ENCODE peak calls at places on chromosome 11, in seven cellular contexts. R, G, K, Z, W, Q and I are unnamed samples.

GRCh38 chr11:43644626-43645299 is 35.8 kb upstream of the HSD17B12 start:
- DNase-seq in R (peak), G (no peak), K (peak), Z (no peak), W (no peak), Q (peak), I (peak)

GRCh38 chr11:86940122-86940777 is 14.9 kb downstream of the FZD4 start:
- DNase-seq in R (peak), G (no peak), K (peak), Z (peak), W (peak), Q (no peak), I (peak)

GRCh38 chr11:71286701-71287643 is 34.6 kb upstream of the SHANK2 start:
- DNase-seq in R (peak), G (no peak), K (peak), Z (no peak), W (no peak), Q (no peak), I (peak)

GRCh38 chr11:118488480-118489109 is 38.7 kb upstream of the TTC36 start:
- DNase-seq in R (peak), G (peak), K (peak), Z (peak), W (peak), Q (peak), I (peak)

GRCh38 chr11:118916842-118917388 is 8.8 kb downstream of the BCL9L start:
- DNase-seq in R (peak), G (no peak), K (peak), Z (no peak), W (no peak), Q (no peak), I (peak)

GRCh38 chr11:44333271-44334218 is 23.6 kb upstream of the ALX4 start:
- DNase-seq in R (peak), G (no peak), K (peak), Z (no peak), W (peak), Q (no peak), I (peak)

GRCh38 chr11:128488471-128488870 is 98.9 kb downstream of the ETS1 start:
- DNase-seq in R (no peak), G (no peak), K (peak), Z (no peak), W (no peak), Q (no peak), I (peak)

GRCh38 chr11:35083181-35084061 is 55.5 kb upstream of the CD44 start:
- DNase-seq in R (no peak), G (no peak), K (peak), Z (no peak), W (no peak), Q (no peak), I (peak)

GRCh38 chr11:79419120-79419519 is 21.7 kb downstream of the TENM4 start:
- DNase-seq in R (peak), G (no peak), K (peak), Z (no peak), W (no peak), Q (no peak), I (peak)

GRCh38 chr11:1785749-1786261 is 22.1 kb upstream of the CTSD start:
- DNase-seq in R (no peak), G (no peak), K (no peak), Z (no peak), W (no peak), Q (no peak), I (no peak)

GRCh38 chr11:120188371-120188770 is 22.5 kb upstream of the OAF start:
- DNase-seq in R (no peak), G (no peak), K (no peak), Z (no peak), W (no peak), Q (no peak), I (no peak)

GRCh38 chr11:80163011-80163410 is 722.2 kb upstream of the TENM4 start:
- DNase-seq in R (no peak), G (no peak), K (peak), Z (no peak), W (no peak), Q (no peak), I (peak)

GRCh38 chr11:17525570-17525969 is 18.6 kb downstream of the USH1C start:
- DNase-seq in R (no peak), G (no peak), K (no peak), Z (no peak), W (no peak), Q (no peak), I (no peak)

GRCh38 chr11:79461144-79461543 is 20.3 kb upstream of the TENM4 start:
- DNase-seq in R (peak), G (no peak), K (peak), Z (no peak), W (no peak), Q (no peak), I (peak)

GRCh38 chr11:13885083-13885482 is 77.4 kb upstream of the SPON1 start:
- DNase-seq in R (no peak), G (no peak), K (no peak), Z (no peak), W (no peak), Q (no peak), I (no peak)

GRCh38 chr11:13884159-13884799 is 78.2 kb upstream of the SPON1 start:
- DNase-seq in R (no peak), G (no peak), K (no peak), Z (no peak), W (no peak), Q (no peak), I (peak)

GRCh38 chr11:13881176-13881680 is 81.3 kb upstream of the SPON1 start:
- DNase-seq in R (no peak), G (no peak), K (no peak), Z (no peak), W (no peak), Q (no peak), I (no peak)

GRCh38 chr11:13883589-13883988 is 78.9 kb upstream of the SPON1 start:
- DNase-seq in R (no peak), G (no peak), K (no peak), Z (no peak), W (no peak), Q (no peak), I (no peak)

GRCh38 chr11:13883042-13883441 is 79.5 kb upstream of the SPON1 start:
- DNase-seq in R (no peak), G (no peak), K (no peak), Z (no peak), W (no peak), Q (no peak), I (no peak)
- TF ChIP-seq EZH2 in R (no peak), G (no peak), K (no peak), Z (no peak), W (no peak), Q (no peak), I (no peak)

GRCh38 chr11:117073539-117073938 is 24.7 kb downstream of the SIK3 start:
- DNase-seq in R (no peak), G (no peak), K (peak), Z (no peak), W (no peak), Q (no peak), I (no peak)
- TF ChIP-seq EZH2 in R (no peak), G (no peak), K (no peak), Z (no peak), W (no peak), Q (no peak), I (no peak)

DNA sequence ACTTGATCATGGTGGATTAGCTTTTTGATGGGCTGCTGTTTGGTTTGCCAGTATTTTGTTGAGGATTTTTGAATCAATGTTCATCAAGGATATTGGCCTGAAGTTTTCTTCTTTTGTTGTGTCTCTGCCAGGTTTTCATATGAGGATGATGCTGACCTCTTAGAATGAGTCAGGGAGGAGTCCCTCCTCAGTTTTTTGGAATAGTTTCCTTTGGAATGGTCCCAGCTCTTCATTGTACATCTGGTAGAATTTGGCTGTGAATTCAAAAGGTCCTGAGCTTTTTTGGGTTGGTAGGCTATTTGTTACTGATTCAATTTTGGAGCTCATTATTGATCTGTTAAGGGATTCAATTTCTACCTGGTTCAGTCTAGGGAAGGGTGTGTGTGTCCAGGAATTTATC is 78.1 kb downstream of the CTSC start:
- DNase-seq in R (no peak), G (no peak), K (no peak), Z (no peak), W (no peak), Q (no peak), I (no peak)
- TF ChIP-seq EZH2 in R (no peak), G (no peak), K (no peak), Z (no peak), W (no peak), Q (no peak), I (no peak)

GRCh38 chr11:64296236-64296635 is 3.9 kb upstream of the CATSPERZ start:
- DNase-seq in R (no peak), G (no peak), K (peak), Z (no peak), W (no peak), Q (no peak), I (no peak)

GRCh38 chr11:64299847-64300648 is at the start of gene CATSPERZ:
- DNase-seq in R (no peak), G (peak), K (peak), Z (no peak), W (no peak), Q (no peak), I (no peak)

GRCh38 chr11:64296830-64297721 is 3.1 kb upstream of the CATSPERZ start:
- DNase-seq in R (no peak), G (peak), K (no peak), Z (no peak), W (no peak), Q (no peak), I (no peak)

GRCh38 chr11:64297722-64298358 is 2.3 kb upstream of the CATSPERZ start:
- DNase-seq in R (no peak), G (peak), K (no peak), Z (no peak), W (no peak), Q (no peak), I (no peak)

GRCh38 chr11:64298966-64299846 is 952 bp upstream of the CATSPERZ start:
- DNase-seq in R (no peak), G (peak), K (peak), Z (peak), W (no peak), Q (no peak), I (no peak)
- TF ChIP-seq EZH2 in R (no peak), G (peak), K (no peak), Z (no peak), W (no peak), Q (no peak), I (no peak)

DNA sequence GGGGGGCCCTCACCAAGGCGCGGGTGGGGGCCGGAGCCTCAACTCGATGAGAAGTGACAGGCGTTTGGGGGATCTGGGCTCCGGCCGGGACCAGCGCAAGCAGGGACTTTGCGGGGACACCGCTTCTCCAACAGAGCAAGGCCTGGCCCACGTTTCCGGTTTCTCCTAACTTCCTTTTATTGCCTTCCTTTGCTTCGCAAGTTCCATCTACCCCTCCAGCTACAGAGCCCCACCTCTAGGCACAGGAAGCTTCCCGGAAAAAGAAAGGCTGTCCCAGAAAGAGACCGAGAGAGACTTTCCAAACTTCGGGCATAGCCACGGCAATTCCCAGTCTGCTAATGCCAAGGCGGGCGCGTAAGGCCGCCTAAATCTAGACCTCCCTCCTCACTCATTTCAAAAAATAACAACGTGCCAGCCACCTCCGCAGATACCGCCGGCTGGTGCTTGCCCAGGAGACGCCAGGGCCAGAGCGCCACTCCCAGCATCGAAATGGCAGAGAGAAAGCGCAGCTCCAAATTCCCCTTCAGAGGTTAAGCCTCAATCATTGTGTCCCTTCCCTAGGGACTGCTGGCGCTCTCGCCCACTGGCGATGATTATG is 6.6 kb downstream of the PAX6 start:
- DNase-seq in R (no peak), G (peak), K (no peak), Z (no peak), W (no peak), Q (no peak), I (no peak)
- TF ChIP-seq EZH2 in R (no peak), G (no peak), K (peak), Z (peak), W (no peak), Q (no peak), I (no peak)

DNA sequence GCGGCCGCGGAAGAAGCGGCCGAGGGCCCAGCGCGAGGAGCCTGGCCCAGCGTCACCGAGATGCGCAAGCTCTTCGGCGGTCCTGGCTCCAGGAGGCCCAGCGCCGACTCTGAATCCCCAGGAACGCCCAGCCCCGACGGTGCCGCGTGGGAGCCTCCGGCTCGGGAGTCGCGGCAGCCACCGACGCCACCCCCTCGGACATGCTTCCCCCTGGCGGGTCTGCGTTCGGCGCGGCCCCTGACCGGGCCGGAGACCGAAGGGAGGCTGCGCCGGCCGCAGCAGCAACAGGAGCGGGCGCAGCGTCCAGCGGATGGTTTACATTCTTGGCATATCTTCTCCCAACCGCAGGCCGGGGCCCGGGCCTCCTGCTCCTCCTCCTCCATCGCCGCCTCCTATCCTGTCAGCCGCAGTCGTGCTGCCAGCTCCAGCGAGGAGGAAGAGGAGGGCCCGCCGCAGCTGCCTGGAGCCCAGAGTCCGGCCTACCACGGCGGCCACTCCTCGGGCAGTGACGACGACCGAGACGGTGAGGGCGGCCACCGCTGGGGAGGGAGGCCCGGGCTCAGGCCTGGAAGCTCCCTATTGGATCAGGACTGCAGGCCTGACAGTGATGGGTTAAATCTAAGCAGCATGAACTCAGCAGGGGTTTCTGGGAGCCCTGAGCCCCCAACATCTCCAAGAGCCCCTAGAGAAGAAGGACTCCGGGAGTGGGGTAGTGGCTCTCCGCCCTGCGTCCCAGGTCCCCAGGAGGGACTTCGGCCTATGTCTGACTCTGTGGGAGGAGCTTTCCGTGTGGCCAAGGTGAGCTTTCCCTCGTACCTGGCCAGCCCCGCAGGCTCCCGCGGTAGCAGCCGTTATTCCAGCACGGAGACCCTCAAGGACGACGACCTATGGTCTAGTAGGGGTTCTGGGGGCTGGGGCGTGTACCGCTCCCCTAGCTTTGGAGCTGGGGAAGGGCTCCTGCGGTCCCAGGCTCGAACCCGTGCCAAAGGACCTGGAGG is 1.2 kb downstream of the ARHGEF17 start:
- DNase-seq in R (peak), G (peak), K (peak), Z (peak), W (peak), Q (no peak), I (peak)
- TF ChIP-seq EZH2 in R (no peak), G (peak), K (no peak), Z (no peak), W (no peak), Q (no peak), I (no peak)

DNA sequence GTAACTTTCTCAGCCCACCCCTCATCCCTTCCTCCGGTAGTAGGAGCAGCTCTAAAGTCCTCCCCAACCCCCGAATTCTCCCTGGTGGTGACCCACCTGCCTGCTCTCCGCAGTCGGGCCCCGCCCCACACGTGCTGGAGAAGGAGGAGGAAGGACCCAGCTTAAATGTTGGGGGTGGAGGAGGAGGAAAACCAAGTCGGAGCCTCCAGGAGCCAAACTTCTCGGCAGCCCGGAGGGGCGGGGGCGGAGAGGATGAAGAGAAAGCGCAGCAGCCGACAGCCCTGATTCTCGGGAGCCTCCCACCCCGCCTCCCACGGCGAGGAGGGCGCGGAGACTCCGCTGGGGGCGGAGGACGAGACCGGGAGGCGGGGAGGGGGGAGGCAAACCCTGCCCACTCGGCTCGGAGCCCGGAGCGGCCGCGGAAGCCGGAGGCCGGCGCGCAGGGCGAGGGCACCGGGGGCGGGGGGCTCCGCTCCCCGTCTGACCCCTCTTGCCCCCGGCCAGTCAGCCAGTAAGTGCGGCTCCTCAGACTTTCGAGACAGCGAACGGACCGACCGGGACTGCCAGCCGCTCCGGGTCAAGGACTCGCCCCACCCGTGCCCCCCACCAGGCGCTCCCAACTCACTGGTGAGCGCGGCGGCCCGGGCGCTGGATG is at the start of gene TPBGL:
- DNase-seq in R (no peak), G (peak), K (peak), Z (no peak), W (peak), Q (no peak), I (peak)
- TF ChIP-seq EZH2 in R (no peak), G (peak), K (peak), Z (peak), W (no peak), Q (no peak), I (peak)

GRCh38 chr11:31817054-31817620 is 6.0 kb upstream of the PAX6 start:
- DNase-seq in R (no peak), G (peak), K (no peak), Z (no peak), W (peak), Q (no peak), I (no peak)
- TF ChIP-seq EZH2 in R (peak), G (peak), K (peak), Z (peak), W (peak), Q (no peak), I (peak)

GRCh38 chr11:110711448-110711775 is 825 bp downstream of the ARHGAP20 start:
- DNase-seq in R (no peak), G (no peak), K (no peak), Z (no peak), W (no peak), Q (no peak), I (no peak)
- TF ChIP-seq EZH2 in R (no peak), G (peak), K (no peak), Z (no peak), W (no peak), Q (no peak), I (no peak)

DNA sequence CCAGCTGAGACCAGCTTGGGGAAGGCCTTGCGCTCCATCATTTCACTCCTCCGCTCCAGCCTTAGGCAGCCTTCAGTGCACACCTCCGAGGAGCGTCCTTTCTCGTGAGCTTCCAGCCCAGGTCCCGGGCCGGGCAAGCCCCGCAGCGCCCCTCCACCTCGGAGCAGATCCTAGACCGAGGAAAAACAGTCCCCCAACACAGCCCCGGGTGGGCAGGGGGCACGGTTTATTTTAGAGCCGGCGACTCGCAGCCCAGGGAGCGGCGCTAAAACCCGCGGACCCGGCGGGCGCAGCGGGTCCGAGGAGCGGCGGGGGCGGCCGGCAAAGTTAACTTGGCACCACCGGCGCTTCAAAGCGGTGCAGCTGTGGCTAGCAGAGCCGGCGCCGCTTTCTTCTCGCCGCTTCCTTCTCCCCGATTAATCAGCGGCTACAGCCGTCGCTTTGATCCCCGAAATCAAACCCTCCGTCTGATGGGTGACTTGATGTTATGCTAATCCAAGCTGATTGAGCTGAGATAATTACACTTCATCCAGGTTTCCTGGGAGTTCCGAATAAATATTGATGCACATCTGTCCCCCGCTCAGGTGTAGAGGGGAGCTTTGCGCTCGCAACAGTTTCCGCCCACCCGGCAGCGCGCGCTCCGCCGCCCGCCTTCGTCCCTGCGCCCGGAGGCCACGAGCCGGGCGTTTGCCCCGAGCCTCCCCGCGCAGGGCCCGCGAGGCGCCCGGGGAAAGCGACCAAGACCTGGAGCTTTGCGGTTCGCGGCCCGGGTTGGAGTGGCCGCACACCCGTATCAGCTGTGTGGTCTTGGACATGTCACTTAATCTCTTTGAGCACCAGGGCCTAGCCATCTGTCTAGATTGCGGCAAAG is 192.7 kb downstream of the BUD13 start:
- DNase-seq in R (peak), G (peak), K (peak), Z (no peak), W (no peak), Q (no peak), I (no peak)
- TF ChIP-seq EZH2 in R (no peak), G (peak), K (peak), Z (peak), W (no peak), Q (no peak), I (no peak)